ENCODE peak calls at places on chromosomes 4 and X, in four cellular contexts. A is foreskin fibroblast, W is GM06990, P is cardiac muscle cell. H is an unnamed sample.

GRCh38 chrX:18674417-18674787 is 2.5 kb upstream of the RS1 start:
- DNase-seq in P (no peak), A (no peak), W (no peak), H (peak)

GRCh38 chrX:20718592-20718991 is 451.9 kb upstream of the RPS6KA3 start:
- DNase-seq in P (no peak), W (no peak), A (no peak), H (no peak)

GRCh38 chr4:72546456-72546855 is 22.6 kb downstream of the ADAMTS3 start:
- DNase-seq in A (no peak), P (no peak), W (no peak), H (no peak)

GRCh38 chr4:123699823-123700822 is 303.5 kb downstream of the SPRY1 start:
- DNase-seq in W (no peak), P (peak), A (peak), H (no peak)

GRCh38 chr4:37415845-37416369 is 171.4 kb downstream of the NWD2 start:
- DNase-seq in P (no peak), A (no peak), W (no peak), H (no peak)

GRCh38 chr4:111630705-111631104 is 514.5 kb upstream of the FAM241A start:
- DNase-seq in W (no peak), A (peak), P (peak), H (no peak)

GRCh38 chr4:42278709-42279324 is 118.5 kb upstream of the SHISA3 start:
- DNase-seq in A (no peak), W (no peak), P (no peak), H (no peak)

GRCh38 chrX:68936608-68937007 is 107.8 kb downstream of the EFNB1 start:
- DNase-seq in W (no peak), P (no peak), A (peak), H (no peak)

GRCh38 chr4:186948361-186949291 is 225.0 kb upstream of the FAT1 start:
- DNase-seq in A (peak), W (no peak), P (peak), H (no peak)

GRCh38 chr4:73867783-73868182 is 1.4 kb upstream of the CXCL1 start:
- DNase-seq in A (no peak), W (no peak), P (no peak), H (no peak)

GRCh38 chr4:73419106-73420038 is 15.3 kb downstream of the ALB start:
- DNase-seq in P (no peak), A (no peak), W (no peak), H (no peak)

GRCh38 chr4:7973545-7973981 is 33.9 kb upstream of the AFAP1 start:
- DNase-seq in W (no peak), A (peak), P (no peak), H (no peak)

GRCh38 chr4:14513471-14513870 is 488.8 kb upstream of the CPEB2 start:
- DNase-seq in W (no peak), P (no peak), A (no peak), H (no peak)

GRCh38 chr4:118180776-118181175 is 146.5 kb downstream of the NDST3 start:
- DNase-seq in P (no peak), A (peak), W (no peak), H (no peak)

GRCh38 chr4:152634110-152634760 is 45.6 kb downstream of the TMEM154 start:
- DNase-seq in W (no peak), P (no peak), A (no peak), H (no peak)

GRCh38 chr4:102322736-102323135 is 22.5 kb downstream of the SLC39A8 start:
- DNase-seq in W (no peak), P (no peak), A (no peak), H (no peak)

GRCh38 chr4:153143527-153144348 is 60.5 kb upstream of the TRIM2 start:
- DNase-seq in P (peak), A (peak), W (no peak), H (no peak)

GRCh38 chrX:19728915-19729314 is 158.5 kb downstream of the SH3KBP1 start:
- DNase-seq in P (no peak), A (no peak), W (no peak), H (no peak)

GRCh38 chr4:89894654-89895652 is at the start of gene MMRN1:
- DNase-seq in A (no peak), P (no peak), W (no peak), H (peak)

GRCh38 chrX:105646592-105647372 is 175.6 kb upstream of the NRK start:
- DNase-seq in W (no peak), P (no peak), A (no peak), H (no peak)

GRCh38 chr4:76784237-76784636 is 113.7 kb downstream of the SOWAHB start:
- DNase-seq in P (no peak), W (no peak), A (no peak), H (no peak)

GRCh38 chrX:136738049-136738729 is 42.5 kb downstream of the ARHGEF6 start:
- DNase-seq in W (no peak), A (no peak), P (no peak), H (no peak)

GRCh38 chr4:169909897-169910296 is 116.3 kb downstream of the MFAP3L start:
- DNase-seq in W (no peak), A (no peak), P (no peak), H (no peak)

GRCh38 chr4:135269125-135269772 is 1067.7 kb upstream of the PABPC4L start:
- DNase-seq in A (no peak), P (no peak), W (no peak), H (no peak)

GRCh38 chr4:8703857-8704495 is 111.4 kb downstream of the CPZ start:
- DNase-seq in W (no peak), A (no peak), P (no peak), H (no peak)

GRCh38 chr4:109662786-109663185 is 40.5 kb downstream of the CASP6 start:
- DNase-seq in A (no peak), P (no peak), W (no peak), H (no peak)

GRCh38 chr4:63700569-63700968 is 708.7 kb downstream of the TECRL start:
- DNase-seq in W (no peak), A (no peak), P (no peak), H (no peak)

GRCh38 chrX:153926863-153927685 is 1.0 kb upstream of the ARHGAP4 start:
- DNase-seq in P (no peak), A (peak), W (peak), H (peak)

GRCh38 chr4:162457071-162457865 is 293.5 kb upstream of the FSTL5 start:
- DNase-seq in A (no peak), W (no peak), P (no peak), H (no peak)

GRCh38 chr4:15758294-15758693 is 19.8 kb upstream of the CD38 start:
- DNase-seq in A (no peak), P (no peak), W (no peak), H (no peak)

GRCh38 chrX:51694254-51694653 is 11.6 kb upstream of the CENPVL2 start:
- DNase-seq in P (no peak), W (no peak), A (no peak), H (no peak)

GRCh38 chrX:150680974-150681373 is 12.2 kb upstream of the MTMR1 start:
- DNase-seq in P (peak), A (peak), W (no peak), H (no peak)
- TF ChIP-seq CTCF in P (peak), A (peak), W (peak), H (peak)

DNA sequence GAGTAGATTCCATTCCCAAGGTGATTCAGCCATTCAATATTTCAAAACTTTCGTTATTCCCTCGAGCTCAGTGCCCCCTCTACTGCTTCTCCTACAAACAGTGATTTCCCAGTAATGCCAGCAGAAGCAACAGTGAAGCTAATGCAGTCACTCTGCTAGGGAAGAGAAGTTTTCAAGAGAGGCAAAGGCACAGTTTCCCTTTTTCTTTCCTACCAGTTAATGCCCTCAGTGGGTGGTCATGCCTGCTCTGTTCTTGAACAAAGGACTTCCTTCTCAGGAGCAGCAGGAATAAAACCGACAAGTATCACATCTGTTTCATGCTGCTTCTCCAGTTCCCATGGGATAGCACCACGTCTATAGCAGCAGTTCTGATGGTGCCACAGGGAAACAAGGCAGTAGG is 317.2 kb downstream of the TENM3 start:
- DNase-seq in P (no peak), A (no peak), W (no peak), H (no peak)
- TF ChIP-seq CTCF in P (no peak), A (no peak), W (no peak), H (no peak)

GRCh38 chr4:77849278-77849965 is 13.2 kb upstream of the MRPL1 start:
- DNase-seq in W (no peak), P (no peak), A (no peak), H (no peak)

GRCh38 chr4:77844363-77844762 is 18.3 kb upstream of the MRPL1 start:
- DNase-seq in A (no peak), P (no peak), W (no peak), H (no peak)

GRCh38 chr4:77845400-77845799 is 17.2 kb upstream of the MRPL1 start:
- DNase-seq in W (no peak), P (no peak), A (no peak), H (no peak)

GRCh38 chr4:77845929-77846328 is 16.7 kb upstream of the MRPL1 start:
- DNase-seq in P (no peak), A (no peak), W (no peak), H (no peak)

DNA sequence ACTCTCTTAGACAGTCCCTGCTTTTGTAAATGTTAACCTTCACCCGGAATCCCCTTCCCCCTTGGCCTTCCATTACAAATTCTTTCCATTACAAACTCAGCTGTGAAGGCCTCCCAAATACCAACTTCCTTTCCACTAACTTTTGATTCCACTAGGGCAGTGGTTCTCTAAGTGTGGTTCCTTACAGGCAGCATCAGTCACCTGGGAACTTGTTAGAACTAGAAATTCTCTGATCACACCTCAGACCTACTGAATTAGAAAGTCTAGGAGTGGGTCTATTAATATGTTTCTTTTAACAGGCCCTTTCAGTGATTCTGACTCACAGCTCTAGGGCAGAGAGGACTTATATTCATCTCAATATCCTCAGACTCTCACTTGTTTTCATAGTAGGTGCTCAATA is 19.0 kb upstream of the MRPL1 start:
- DNase-seq in P (no peak), W (no peak), A (no peak), H (no peak)
- TF ChIP-seq CTCF in P (no peak), W (no peak), A (no peak), H (no peak)

DNA sequence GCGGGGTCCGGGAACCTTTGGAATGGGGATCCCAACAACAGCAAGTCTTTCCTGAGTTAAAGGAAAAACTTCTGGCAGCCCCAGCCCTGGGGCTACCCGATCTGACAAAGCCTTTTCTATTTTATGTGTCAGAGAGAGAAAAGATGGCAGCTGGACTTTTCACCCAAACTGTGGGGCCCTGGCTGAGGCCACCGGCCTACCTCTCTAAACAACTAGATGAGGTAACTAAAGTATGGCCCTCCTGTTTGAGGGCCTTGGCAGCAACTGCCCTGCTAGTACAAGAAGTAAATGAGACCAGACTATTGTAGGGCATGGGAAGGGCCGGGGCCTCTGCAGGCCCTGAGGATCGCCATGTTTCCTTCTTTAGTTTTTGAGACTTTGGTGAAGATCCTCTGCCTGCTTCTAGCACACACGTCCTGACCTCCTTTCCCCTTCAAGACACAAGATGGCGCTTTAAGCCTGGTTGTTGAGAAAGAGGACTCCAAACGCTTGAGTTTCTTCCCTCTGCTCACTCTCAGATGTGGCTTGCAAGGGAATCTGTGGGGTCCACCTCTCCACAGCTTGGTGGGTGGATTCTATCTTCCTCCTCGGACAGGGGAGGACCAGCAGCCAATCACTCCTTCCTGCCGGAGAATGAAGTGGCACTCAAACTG is 18.5 kb upstream of the DRD5 start:
- DNase-seq in A (peak), P (peak), W (peak), H (peak)
- TF ChIP-seq CTCF in A (peak), P (peak), W (peak), H (peak)

GRCh38 chr4:173170210-173170778 is 1.7 kb downstream of the GALNT7 start:
- DNase-seq in P (no peak), A (no peak), W (no peak), H (no peak)

GRCh38 chr4:173169428-173170209 is 1.0 kb downstream of the GALNT7 start:
- DNase-seq in W (peak), P (peak), A (peak), H (peak)

GRCh38 chr4:173169178-173169427 is 492 bp downstream of the GALNT7 start:
- DNase-seq in P (no peak), A (no peak), W (no peak), H (peak)

GRCh38 chr4:173171987-173172386 is 3.4 kb downstream of the GALNT7 start:
- DNase-seq in A (no peak), P (no peak), W (no peak), H (no peak)

GRCh38 chr4:173171098-173171497 is 2.5 kb downstream of the GALNT7 start:
- DNase-seq in W (no peak), A (peak), P (peak), H (no peak)
- TF ChIP-seq CTCF in W (peak), A (peak), P (peak), H (no peak)